ENCODE peak calls at places on chromosomes 3 and 15, in seven cellular contexts. O is GM06990, H is foreskin fibroblast, V is A673, R is AG10803, Y is heart right ventricle, C is GM23338. D is an unnamed sample.

GRCh38 chr3:72270072-72270611 is 485.2 kb upstream of the PROK2 start:
- DNase-seq in O (peak; percentile 55), H (peak; percentile 94), V (peak; percentile 58), R (peak; percentile 97), Y (peak; percentile 87), C (no peak), D (peak; percentile 98)

GRCh38 chr3:100562224-100562857 is 47.1 kb upstream of the ADGRG7 start:
- DNase-seq in O (no peak), H (no peak), V (no peak), R (peak; percentile 50), Y (no peak), C (peak; percentile 45), D (no peak)

GRCh38 chr15:71294636-71295241 is 179.5 kb downstream of the THSD4 start:
- DNase-seq in O (no peak), H (peak; percentile 85), V (no peak), R (peak; percentile 92), Y (no peak), C (no peak), D (peak; percentile 90)

GRCh38 chr15:55168350-55168974 is 28.3 kb downstream of the RSL24D1 start:
- DNase-seq in O (peak; percentile 26), H (peak; percentile 45), V (peak; percentile 78), R (peak; percentile 57), Y (peak; percentile 9), C (peak; percentile 94), D (peak; percentile 71)

GRCh38 chr15:72042865-72043264 is 75.1 kb downstream of the MYO9A start:
- DNase-seq in O (no peak), H (no peak), V (no peak), R (no peak), Y (no peak), C (no peak), D (no peak)

GRCh38 chr15:40847225-40847961 is 3.5 kb downstream of the SPINT1 start:
- DNase-seq in O (peak; percentile 32), H (no peak), V (peak; percentile 62), R (no peak), Y (peak; percentile 34), C (peak; percentile 81), D (no peak)

GRCh38 chr3:151960956-151961580 is 87.6 kb downstream of the SUCNR1 start:
- DNase-seq in O (no peak), H (peak; percentile 64), V (no peak), R (peak; percentile 56), Y (no peak), C (no peak), D (peak; percentile 70)

GRCh38 chr15:51600114-51600513 is 22.5 kb downstream of the DMXL2 start:
- DNase-seq in O (no peak), H (no peak), V (no peak), R (no peak), Y (no peak), C (no peak), D (peak; percentile 57)

GRCh38 chr15:101541501-101542292 is 52.2 kb upstream of the PCSK6 start:
- DNase-seq in O (no peak), H (no peak), V (no peak), R (no peak), Y (no peak), C (no peak), D (no peak)

GRCh38 chr3:58134468-58134867 is 76.3 kb downstream of the DNASE1L3 start:
- DNase-seq in O (no peak), H (no peak), V (no peak), R (no peak), Y (no peak), C (no peak), D (no peak)

GRCh38 chr3:80263260-80263659 is 495.5 kb upstream of the ROBO1 start:
- DNase-seq in O (no peak), H (no peak), V (no peak), R (no peak), Y (no peak), C (peak; percentile 26), D (no peak)

GRCh38 chr3:143928056-143928455 is 43.6 kb upstream of the DIPK2A start:
- DNase-seq in O (no peak), H (no peak), V (no peak), R (no peak), Y (no peak), C (no peak), D (no peak)

GRCh38 chr15:60972866-60973265 is 256.2 kb downstream of the RORA start:
- DNase-seq in O (no peak), H (peak; percentile 80), V (no peak), R (peak; percentile 78), Y (no peak), C (no peak), D (peak; percentile 89)

GRCh38 chr3:141242035-141242721 is 10.6 kb downstream of the PXYLP1 start:
- DNase-seq in O (no peak), H (peak; percentile 37), V (no peak), R (peak; percentile 27), Y (no peak), C (no peak), D (peak; percentile 58)

GRCh38 chr15:51425517-51426033 is 84.1 kb downstream of the GLDN start:
- DNase-seq in O (no peak), H (no peak), V (peak; percentile 38), R (no peak), Y (no peak), C (no peak), D (no peak)

GRCh38 chr15:60673918-60674558 is 195.1 kb upstream of the ICE2 start:
- DNase-seq in O (no peak), H (peak; percentile 91), V (peak; percentile 62), R (peak; percentile 96), Y (peak; percentile 35), C (no peak), D (peak; percentile 98)

GRCh38 chr15:64222573-64223361 is 59.9 kb upstream of the PPIB start:
- DNase-seq in O (no peak), H (no peak), V (no peak), R (no peak), Y (no peak), C (no peak), D (peak; percentile 35)

GRCh38 chr3:194487289-194488006 is 646 bp upstream of the ATP13A3 start:
- DNase-seq in O (peak; percentile 86), H (no peak), V (no peak), R (no peak), Y (peak; percentile 31), C (peak; percentile 77), D (no peak)
- H3K4me3 ChIP-seq in O (peak overlapping the region; percentile 91), H (peak overlapping the region; percentile 61), V (peak overlapping the region; percentile 86), R (peak overlapping the region; percentile 59), Y (peak overlapping the region; percentile 61), C (peak overlapping the region; percentile 91), D (peak overlapping the region; percentile 40)

GRCh38 chr3:196518999-196519737 is 4.0 kb upstream of the SMCO1 start:
- DNase-seq in O (no peak), H (peak; percentile 63), V (peak; percentile 79), R (peak; percentile 73), Y (peak; percentile 75), C (peak; percentile 95), D (peak; percentile 84)
- TF ChIP-seq CTCF in O (peak; percentile 35), H (no peak), V (peak; percentile 48), R (peak; percentile 61), Y (peak; percentile 71), C (peak; percentile 84), D (peak; percentile 53)

DNA sequence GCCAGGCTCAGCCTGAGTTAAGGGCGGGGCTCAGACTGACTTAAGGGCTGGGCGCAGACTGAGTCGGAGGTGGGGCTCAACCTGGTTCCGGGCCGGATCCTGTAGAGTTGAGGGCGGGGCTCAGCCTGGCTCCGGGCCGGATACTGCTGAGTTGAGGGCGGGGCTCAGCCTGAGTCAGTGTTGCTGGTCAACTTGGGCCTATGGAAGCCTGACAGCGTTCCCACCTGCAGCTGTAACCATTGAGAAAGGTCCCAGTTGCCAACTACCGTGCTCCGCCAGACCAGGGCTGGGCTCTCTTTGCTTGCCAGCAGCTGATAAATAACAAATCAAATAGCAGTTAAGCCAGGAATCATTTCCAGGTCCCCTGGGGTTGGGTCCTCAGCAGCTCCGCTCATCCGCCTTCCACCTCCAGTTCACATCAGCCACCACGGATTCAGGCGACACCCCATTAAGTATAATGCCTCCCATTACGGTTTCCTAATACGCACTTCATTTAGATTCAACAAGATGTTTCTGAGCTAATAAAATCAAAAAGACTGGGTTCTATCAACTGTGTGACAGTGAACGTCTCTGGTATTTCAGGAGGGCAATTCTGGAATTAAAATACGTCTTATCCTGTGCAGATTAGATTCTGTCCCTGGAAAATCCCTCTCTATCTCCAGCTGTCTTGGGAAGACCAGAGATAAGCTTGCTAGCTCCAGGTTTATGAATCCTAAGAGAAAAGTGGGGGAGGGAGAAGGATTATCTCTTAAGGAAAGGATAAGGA is 7.3 kb downstream of the GRIP2 start:
- DNase-seq in O (no peak), H (no peak), V (peak; percentile 71), R (no peak), Y (no peak), C (peak; percentile 98), D (peak; percentile 10)
- H3K4me3 ChIP-seq in O (no peak overlapping the region), H (no peak overlapping the region), V (no peak overlapping the region), R (no peak overlapping the region), Y (no peak overlapping the region), C (peak overlapping the region; percentile 21), D (no peak overlapping the region)

GRCh38 chr3:158573714-158574113 is 2.7 kb downstream of the MLF1 start:
- DNase-seq in O (no peak), H (no peak), V (peak; percentile 13), R (no peak), Y (no peak), C (peak; percentile 47), D (peak; percentile 8)
- TF ChIP-seq CTCF in O (no peak), H (no peak), V (no peak), R (no peak), Y (peak; percentile 31), C (peak; percentile 57), D (no peak)

DNA sequence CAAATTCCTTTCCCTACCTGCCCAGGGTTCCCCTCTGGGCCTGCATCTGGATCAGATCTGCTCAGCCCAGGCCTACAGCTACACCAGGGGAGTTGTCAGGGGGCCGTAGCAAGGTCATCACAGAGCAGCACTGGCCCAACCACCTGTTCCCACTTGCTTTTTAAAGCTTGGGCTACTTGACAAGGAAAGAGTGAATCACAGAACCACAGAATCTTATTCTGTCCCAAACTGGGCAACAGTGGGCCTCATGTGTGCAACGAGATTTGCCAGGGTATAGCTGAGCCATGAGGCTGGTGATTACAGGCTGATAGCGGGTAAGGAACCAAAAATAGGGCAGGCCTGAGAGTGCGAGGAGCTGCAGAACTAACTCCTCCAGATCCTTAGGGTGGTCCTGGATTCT is 66.7 kb downstream of the MYLK start:
- DNase-seq in O (no peak), H (no peak), V (no peak), R (peak; percentile 64), Y (no peak), C (no peak), D (no peak)
- H3K4me3 ChIP-seq in O (no peak overlapping the region), H (no peak overlapping the region), V (no peak overlapping the region), R (no peak overlapping the region), Y (no peak overlapping the region), C (no peak overlapping the region), D (no peak overlapping the region)

GRCh38 chr15:88664151-88664778 is 25.4 kb downstream of the ISG20 start:
- DNase-seq in O (no peak), H (no peak), V (no peak), R (no peak), Y (no peak), C (peak; percentile 71), D (no peak)
- TF ChIP-seq CTCF in O (peak; percentile 45), H (no peak), V (no peak), R (no peak), Y (peak; percentile 46), C (peak; percentile 83), D (no peak)

DNA sequence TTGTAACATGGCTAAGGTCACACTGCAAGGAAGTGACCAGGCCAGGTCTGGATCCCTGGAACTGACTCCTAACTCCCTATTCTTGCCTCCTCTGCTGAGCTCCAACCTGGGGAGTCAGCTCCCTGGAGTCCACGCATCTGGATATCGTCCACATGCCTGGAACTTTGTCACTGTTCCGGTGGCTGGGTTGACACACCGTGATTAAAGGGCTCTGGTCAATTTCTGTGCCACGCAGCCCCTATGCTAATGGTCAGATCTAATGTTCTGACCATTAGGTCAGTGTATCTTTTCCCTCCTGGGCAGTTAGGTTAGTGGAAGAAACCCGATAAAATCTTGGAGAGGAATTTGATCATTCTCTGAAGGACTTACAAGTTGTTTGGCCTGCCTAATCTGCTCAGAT is 1.6 kb upstream of the TPM1 start:
- DNase-seq in O (no peak), H (no peak), V (no peak), R (no peak), Y (no peak), C (no peak), D (no peak)
- H3K4me3 ChIP-seq in O (no peak overlapping the region), H (no peak overlapping the region), V (no peak overlapping the region), R (no peak overlapping the region), Y (peak overlapping the region; percentile 81), C (peak overlapping the region; percentile 85), D (no peak overlapping the region)

D was measured in fibroblast of mammary gland.